ENCODE peak calls at places on chromosomes 6 and 20, in four cellular contexts. N is iris pigment epithelial cell, C is body of pancreas, J is hepatocyte. K is an unnamed sample.

GRCh38 chr6:25292384-25292783 is 13.2 kb downstream of the CARMIL1 start:
- DNase-seq in N (no peak), C (no peak), J (no peak), K (no peak)

GRCh38 chr6:21731411-21732031 is 138.0 kb downstream of the SOX4 start:
- DNase-seq in N (peak), C (peak), J (no peak), K (peak)

GRCh38 chr6:75431379-75431778 is 62.2 kb downstream of the FILIP1 start:
- DNase-seq in N (peak), C (no peak), J (peak), K (no peak)

GRCh38 chr6:54772610-54773009 is 74.0 kb upstream of the FAM83B start:
- DNase-seq in N (no peak), C (no peak), J (no peak), K (no peak)

GRCh38 chr6:125444234-125444949 is 142.6 kb upstream of the HDDC2 start:
- DNase-seq in N (no peak), C (peak), J (peak), K (no peak)

GRCh38 chr6:139230421-139230840 is 61.4 kb downstream of the TXLNB start:
- DNase-seq in N (peak), C (no peak), J (peak), K (peak)

GRCh38 chr6:156182356-156182755 is 594.8 kb upstream of the ARID1B start:
- DNase-seq in N (no peak), C (no peak), J (no peak), K (no peak)

GRCh38 chr20:63092660-63093215 is 86.0 kb upstream of the BHLHE23 start:
- DNase-seq in N (no peak), C (no peak), J (no peak), K (no peak)

GRCh38 chr20:36975085-36975829 is 23.7 kb upstream of the SAMHD1 start:
- DNase-seq in N (no peak), C (no peak), J (no peak), K (no peak)

GRCh38 chr20:50267041-50267865 is 76.6 kb downstream of the CEBPB start:
- DNase-seq in N (no peak), C (peak), J (peak), K (peak)

GRCh38 chr6:145091827-145092164 is 643.5 kb downstream of the EPM2A start:
- DNase-seq in N (no peak), C (no peak), J (no peak), K (no peak)

GRCh38 chr6:36769161-36769675 is 70.0 kb downstream of the CPNE5 start:
- DNase-seq in N (peak), C (no peak), J (no peak), K (no peak)

GRCh38 chr6:124480021-124480430 is 482.2 kb upstream of the RNF217 start:
- DNase-seq in N (peak), C (no peak), J (no peak), K (no peak)

GRCh38 chr6:50655848-50656453 is 57.4 kb upstream of the TFAP2D start:
- DNase-seq in N (peak), C (no peak), J (peak), K (no peak)

GRCh38 chr6:81241717-81242116 is 510.8 kb downstream of the TENT5A start:
- DNase-seq in N (peak), C (no peak), J (peak), K (no peak)

GRCh38 chr20:3239026-3239866 is at the start of gene SLC4A11:
- DNase-seq in N (peak), C (peak), J (peak), K (peak)

GRCh38 chr6:168011291-168011690 is 13.8 kb downstream of the KIF25 start:
- DNase-seq in N (no peak), C (no peak), J (no peak), K (no peak)

GRCh38 chr20:20549267-20549612 is 163.2 kb downstream of the RALGAPA2 start:
- DNase-seq in N (peak), C (peak), J (peak), K (no peak)

GRCh38 chr20:1304711-1305515 is 24.0 kb downstream of the SDCBP2 start:
- DNase-seq in N (no peak), C (no peak), J (no peak), K (no peak)

GRCh38 chr6:105227292-105227628 is 47.4 kb upstream of the POPDC3 start:
- DNase-seq in N (no peak), C (no peak), J (no peak), K (no peak)

GRCh38 chr6:106502534-106502933 is 126.8 kb downstream of the RTN4IP1 start:
- DNase-seq in N (no peak), C (no peak), J (no peak), K (no peak)

GRCh38 chr6:119671105-119671504 is 321.5 kb upstream of the MAN1A1 start:
- DNase-seq in N (no peak), C (no peak), J (no peak), K (no peak)

GRCh38 chr20:51378171-51378928 is 164.2 kb downstream of the NFATC2 start:
- DNase-seq in N (no peak), C (no peak), J (no peak), K (no peak)

GRCh38 chr6:38110407-38111025 is 291.0 kb downstream of the ZFAND3 start:
- DNase-seq in N (no peak), C (peak), J (peak), K (no peak)

GRCh38 chr6:128963561-128963960 is 80.6 kb downstream of the LAMA2 start:
- DNase-seq in N (peak), C (no peak), J (no peak), K (no peak)

GRCh38 chr20:23200413-23200812 is 114.3 kb upstream of the CD93 start:
- DNase-seq in N (no peak), C (no peak), J (no peak), K (no peak)

GRCh38 chr6:35146453-35146852 is 5.3 kb upstream of the TCP11 start:
- DNase-seq in N (peak), C (peak), J (peak), K (peak)

GRCh38 chr20:59561614-59562277 is 42.6 kb upstream of the PHACTR3 start:
- DNase-seq in N (no peak), C (no peak), J (no peak), K (no peak)

GRCh38 chr6:113642714-113643442 is 214.3 kb upstream of the MARCKS start:
- DNase-seq in N (no peak), C (peak), J (peak), K (peak)

GRCh38 chr6:151341481-151342195 is 49.7 kb downstream of the ZBTB2 start:
- DNase-seq in N (no peak), C (no peak), J (no peak), K (no peak)

GRCh38 chr6:157278171-157278570 is 45.1 kb downstream of the TMEM242 start:
- DNase-seq in N (no peak), C (no peak), J (no peak), K (no peak)

GRCh38 chr20:50645253-50646068 is 45.9 kb downstream of the RIPOR3 start:
- DNase-seq in N (peak), C (peak), J (peak), K (peak)

GRCh38 chr6:1424306-1424927 is 35.0 kb downstream of the FOXF2 start:
- DNase-seq in N (peak), C (peak), J (peak), K (peak)

GRCh38 chr6:127966616-127967015 is 65.8 kb upstream of the THEMIS start:
- DNase-seq in N (peak), C (no peak), J (no peak), K (no peak)

GRCh38 chr6:30942338-30943060 is 1.7 kb downstream of the MUCL3 start:
- DNase-seq in N (peak), C (peak), J (peak), K (peak)